ENCODE peak calls at places on chromosomes 5 and 9, in ten cellular contexts. C is HepG2; A is body of pancreas; L is neuronal stem cell; K is fibroblast of lung; V is lung; E is CD8-positive, alpha-beta memory T cell; F is ovary; T is lower lobe of right lung; Z is AG04450. J is an unnamed sample.

GRCh38 chr5:116303340-116303739 is 218.5 kb downstream of the COMMD10 start:
- DNase-seq in C (no peak), A (no peak), L (no peak), K (no peak), V (no peak), E (no peak), F (no peak), T (no peak), Z (no peak), J (no peak)

GRCh38 chr9:129176786-129177442 is 1.1 kb downstream of the IER5L start:
- DNase-seq in C (no peak), A (peak; percentile 38), L (no peak), K (peak; percentile 58), V (peak; percentile 47), E (peak; percentile 18), F (peak; percentile 66), T (peak; percentile 71), Z (no peak), J (no peak)

GRCh38 chr5:124824637-124825158 is 78.3 kb upstream of the ZNF608 start:
- DNase-seq in C (no peak), A (no peak), L (no peak), K (peak; percentile 89), V (no peak), E (no peak), F (no peak), T (no peak), Z (peak; percentile 51), J (no peak)

GRCh38 chr5:178413992-178414391 is 176.2 kb downstream of the COL23A1 start:
- DNase-seq in C (no peak), A (no peak), L (no peak), K (no peak), V (no peak), E (no peak), F (no peak), T (no peak), Z (no peak), J (no peak)

GRCh38 chr5:150598046-150598445 is 42.4 kb upstream of the SYNPO start:
- DNase-seq in C (no peak), A (no peak), L (no peak), K (no peak), V (no peak), E (no peak), F (no peak), T (peak; percentile 28), Z (no peak), J (no peak)

GRCh38 chr5:154117930-154118329 is 72.6 kb upstream of the GALNT10 start:
- DNase-seq in C (no peak), A (no peak), L (no peak), K (peak; percentile 6), V (no peak), E (no peak), F (no peak), T (no peak), Z (no peak), J (no peak)

GRCh38 chr5:100789641-100790160 is 113.4 kb downstream of the ST8SIA4 start:
- DNase-seq in C (no peak), A (no peak), L (no peak), K (no peak), V (no peak), E (no peak), F (no peak), T (no peak), Z (no peak), J (no peak)

GRCh38 chr5:35061216-35061615 is 13.5 kb upstream of the AGXT2 start:
- DNase-seq in C (no peak), A (no peak), L (no peak), K (no peak), V (no peak), E (no peak), F (peak; percentile 18), T (no peak), Z (no peak), J (no peak)

GRCh38 chr9:135077497-135078200 is 9.8 kb upstream of the OLFM1 start:
- DNase-seq in C (no peak), A (peak; percentile 14), L (no peak), K (peak; percentile 6), V (no peak), E (no peak), F (no peak), T (no peak), Z (no peak), J (no peak)

GRCh38 chr5:88269222-88269771 is 652 bp upstream of the TMEM161B start:
- DNase-seq in C (peak; percentile 6), A (peak; percentile 14), L (no peak), K (peak; percentile 30), V (no peak), E (no peak), F (peak; percentile 13), T (no peak), Z (no peak), J (no peak)

GRCh38 chr5:148910216-148910615 is 83.8 kb downstream of the ADRB2 start:
- DNase-seq in C (no peak), A (no peak), L (no peak), K (no peak), V (no peak), E (no peak), F (no peak), T (no peak), Z (no peak), J (no peak)

GRCh38 chr5:138752951-138753793 is at the start of gene CTNNA1:
- DNase-seq in C (peak; percentile 62), A (peak; percentile 87), L (peak; percentile 68), K (peak; percentile 67), V (peak; percentile 78), E (no peak), F (peak; percentile 86), T (peak; percentile 86), Z (no peak), J (no peak)

GRCh38 chr9:16046713-16047112 is 493.9 kb downstream of the CCDC171 start:
- DNase-seq in C (no peak), A (no peak), L (no peak), K (no peak), V (no peak), E (no peak), F (no peak), T (no peak), Z (no peak), J (no peak)

GRCh38 chr5:93035194-93035593 is 545.8 kb downstream of the NR2F1-AS1 start:
- DNase-seq in C (no peak), A (no peak), L (no peak), K (peak; percentile 25), V (no peak), E (no peak), F (no peak), T (no peak), Z (no peak), J (no peak)

GRCh38 chr5:80125962-80126480 is 90.9 kb downstream of the THBS4 start:
- DNase-seq in C (no peak), A (no peak), L (no peak), K (peak; percentile 89), V (no peak), E (peak; percentile 31), F (no peak), T (no peak), Z (no peak), J (no peak)

GRCh38 chr5:58666141-58666540 is 83.3 kb downstream of the RAB3C start:
- DNase-seq in C (no peak), A (no peak), L (no peak), K (no peak), V (no peak), E (no peak), F (no peak), T (no peak), Z (no peak), J (no peak)
- H3K4me3 ChIP-seq in C (no peak overlapping the region), A (no peak overlapping the region), L (no peak overlapping the region), K (no peak overlapping the region), V (no peak overlapping the region), E (no peak overlapping the region), F (no peak overlapping the region), T (no peak overlapping the region), Z (no peak overlapping the region), J (no peak overlapping the region)

DNA sequence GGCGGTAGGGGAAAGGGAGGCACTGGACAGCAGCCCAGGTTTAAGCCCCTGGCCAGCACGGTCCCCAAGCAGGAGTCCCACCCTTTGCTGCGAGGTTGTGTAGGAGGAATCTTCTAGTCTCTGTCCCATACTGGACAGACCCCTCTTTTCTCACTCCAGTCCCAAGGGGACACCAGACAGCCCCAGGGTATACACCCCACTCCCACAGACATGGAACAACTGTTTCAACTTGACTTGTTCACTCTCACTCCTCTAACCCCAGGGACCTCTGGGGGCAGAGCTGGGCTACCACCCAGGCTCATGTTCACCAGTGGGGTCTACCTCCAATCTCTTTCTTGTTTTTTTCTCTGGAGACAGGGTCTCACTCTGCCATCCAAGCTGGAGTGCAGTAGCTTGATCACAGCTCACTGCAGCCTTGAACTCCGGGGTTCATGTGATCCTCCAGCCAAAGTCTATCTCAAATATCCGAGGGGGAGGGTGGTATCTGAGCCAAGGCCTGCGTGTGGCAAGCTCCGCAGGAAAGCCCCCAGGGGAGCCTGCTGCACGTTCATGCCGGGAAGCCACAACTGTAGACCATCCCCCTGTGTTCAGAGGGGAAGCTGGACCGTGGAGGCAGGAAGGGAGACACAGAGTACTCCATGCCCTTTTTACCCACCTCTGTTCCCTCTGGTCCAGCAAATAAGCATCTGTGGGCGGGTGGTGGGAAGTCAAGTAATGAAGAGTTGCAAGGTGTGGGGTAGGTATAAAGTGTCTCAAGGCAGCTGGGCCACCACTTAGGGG is 1.8 kb downstream of the PTGES2 start:
- DNase-seq in C (no peak), A (no peak), L (no peak), K (no peak), V (no peak), E (no peak), F (no peak), T (peak; percentile 22), Z (no peak), J (no peak)
- H3K27ac ChIP-seq in C (peak overlapping the region; percentile 40), A (no peak overlapping the region), L (no peak overlapping the region), K (no peak overlapping the region), V (no peak overlapping the region), E (peak overlapping the region; percentile 38), F (peak overlapping the region; percentile 26), T (no peak overlapping the region), Z (no peak overlapping the region), J (no peak overlapping the region)

DNA sequence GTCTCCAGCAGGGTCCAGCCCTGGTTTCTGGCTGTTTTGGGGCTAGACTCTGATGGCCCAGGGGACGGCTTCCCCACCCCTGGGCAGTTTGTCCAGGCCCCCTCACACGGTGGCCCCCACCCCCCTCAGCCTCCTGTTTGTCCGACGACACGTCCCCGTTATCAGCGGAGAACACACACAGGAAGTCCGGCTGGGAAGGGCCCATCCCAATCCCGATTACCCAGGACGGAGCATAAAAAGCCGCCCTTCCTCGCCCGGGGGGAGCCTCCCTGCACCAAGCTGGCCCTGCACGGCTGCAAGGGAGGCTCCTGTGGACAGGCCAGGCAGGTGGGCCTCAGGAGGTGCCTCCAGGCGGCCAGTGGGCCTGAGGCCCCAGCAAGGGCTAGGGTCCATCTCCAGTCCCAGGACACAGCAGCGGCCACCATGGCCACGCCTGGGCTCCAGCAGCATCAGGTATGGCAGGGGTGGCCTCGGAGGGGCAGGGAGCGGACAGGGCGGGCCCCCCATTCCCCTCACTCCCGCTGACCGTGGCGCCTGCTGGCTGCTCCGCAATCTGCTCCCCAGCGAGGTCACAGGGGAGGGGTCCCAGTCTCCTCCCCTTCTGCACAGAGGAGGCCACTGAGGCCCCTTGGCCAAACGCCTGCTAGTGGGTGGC is at the start of gene EGFL7:
- DNase-seq in C (no peak), A (no peak), L (no peak), K (no peak), V (no peak), E (no peak), F (peak; percentile 54), T (peak; percentile 68), Z (no peak), J (no peak)
- H3K4me3 ChIP-seq in C (no peak within 1 kb of the TSS), A (no peak within 1 kb of the TSS), L (no peak within 1 kb of the TSS), K (no peak within 1 kb of the TSS), V (peak within 1 kb of the TSS; percentile 76), E (no peak within 1 kb of the TSS), F (peak within 1 kb of the TSS; percentile 19), T (peak within 1 kb of the TSS; percentile 61), Z (no peak within 1 kb of the TSS), J (no peak within 1 kb of the TSS)

GRCh38 chr9:26955921-26956886 is at the start of gene IFT74:
- DNase-seq in C (peak; percentile 96), A (peak; percentile 97), L (peak; percentile 94), K (peak; percentile 97), V (peak; percentile 98), E (peak; percentile 95), F (peak; percentile 99), T (peak; percentile 99), Z (peak; percentile 94), J (peak; percentile 94)
- H3K27ac ChIP-seq in C (peak within 1 kb of the TSS; percentile 85), A (peak within 1 kb of the TSS; percentile 60), L (peak within 1 kb of the TSS; percentile 90), K (peak within 1 kb of the TSS; percentile 80), V (peak within 1 kb of the TSS; percentile 95), E (peak within 1 kb of the TSS; percentile 71), F (peak within 1 kb of the TSS; percentile 69), T (peak within 1 kb of the TSS; percentile 91), Z (peak within 1 kb of the TSS; percentile 91), J (peak within 1 kb of the TSS; percentile 84)

J was measured in SK-N-MC.